ENCODE peak calls at places on chromosomes 7 and 10, in four cellular contexts. L is cardiac fibroblast, V is dorsolateral prefrontal cortex, Z is lung. W is an unnamed sample.
A peak's percentile ranks its signal among the peaks of the same experiment; 100 is the strongest.

GRCh38 chr7:85931919-85932318 is 711.8 kb upstream of the GRM3 start:
- DNase-seq in L (no peak), V (no peak), Z (no peak), W (no peak)

GRCh38 chr10:44389150-44389549 is 4.3 kb upstream of the CXCL12 start:
- DNase-seq in L (no peak), V (no peak), Z (no peak), W (no peak)

GRCh38 chr10:132289439-132289838 is 18.3 kb downstream of the STK32C start:
- DNase-seq in L (no peak), V (no peak), Z (no peak), W (no peak)

GRCh38 chr7:49763791-49764190 is 9.6 kb upstream of the VWC2 start:
- DNase-seq in L (no peak), V (no peak), Z (no peak), W (no peak)

GRCh38 chr10:28180654-28181053 is 122.2 kb downstream of the MPP7 start:
- DNase-seq in L (no peak), V (no peak), Z (no peak), W (no peak)

GRCh38 chr7:14900051-14900450 is 2.5 kb downstream of the DGKB start:
- DNase-seq in L (no peak), V (no peak), Z (no peak), W (peak; percentile 2)

GRCh38 chr7:1192171-1192676 is 32.2 kb upstream of the ZFAND2A start:
- DNase-seq in L (peak; percentile 87), V (no peak), Z (no peak), W (peak; percentile 70)

GRCh38 chr7:117564080-117564479 is 84.3 kb downstream of the CFTR start:
- DNase-seq in L (no peak), V (no peak), Z (no peak), W (no peak)

GRCh38 chr10:128470302-128470962 is 344.2 kb upstream of the MKI67 start:
- DNase-seq in L (no peak), V (no peak), Z (no peak), W (no peak)

GRCh38 chr7:100895701-100895955 is at the start of gene ACHE:
- DNase-seq in L (no peak), V (no peak), Z (no peak), W (no peak)

GRCh38 chr7:100895956-100896742 is 461 bp upstream of the ACHE start:
- DNase-seq in L (no peak), V (peak; percentile 80), Z (no peak), W (no peak)

GRCh38 chr7:100896743-100897051 is 1.0 kb upstream of the ACHE start:
- DNase-seq in L (no peak), V (no peak), Z (no peak), W (no peak)

GRCh38 chr7:100897772-100898454 is 2.2 kb upstream of the ACHE start:
- DNase-seq in L (no peak), V (no peak), Z (no peak), W (no peak)

GRCh38 chr7:100897111-100897608 is 1.5 kb upstream of the ACHE start:
- DNase-seq in L (no peak), V (peak; percentile 69), Z (no peak), W (no peak)
- H3K4me3 ChIP-seq in L (no peak overlapping the region), V (peak overlapping the region; percentile 50), Z (peak overlapping the region; percentile 25), W (no peak overlapping the region)

DNA sequence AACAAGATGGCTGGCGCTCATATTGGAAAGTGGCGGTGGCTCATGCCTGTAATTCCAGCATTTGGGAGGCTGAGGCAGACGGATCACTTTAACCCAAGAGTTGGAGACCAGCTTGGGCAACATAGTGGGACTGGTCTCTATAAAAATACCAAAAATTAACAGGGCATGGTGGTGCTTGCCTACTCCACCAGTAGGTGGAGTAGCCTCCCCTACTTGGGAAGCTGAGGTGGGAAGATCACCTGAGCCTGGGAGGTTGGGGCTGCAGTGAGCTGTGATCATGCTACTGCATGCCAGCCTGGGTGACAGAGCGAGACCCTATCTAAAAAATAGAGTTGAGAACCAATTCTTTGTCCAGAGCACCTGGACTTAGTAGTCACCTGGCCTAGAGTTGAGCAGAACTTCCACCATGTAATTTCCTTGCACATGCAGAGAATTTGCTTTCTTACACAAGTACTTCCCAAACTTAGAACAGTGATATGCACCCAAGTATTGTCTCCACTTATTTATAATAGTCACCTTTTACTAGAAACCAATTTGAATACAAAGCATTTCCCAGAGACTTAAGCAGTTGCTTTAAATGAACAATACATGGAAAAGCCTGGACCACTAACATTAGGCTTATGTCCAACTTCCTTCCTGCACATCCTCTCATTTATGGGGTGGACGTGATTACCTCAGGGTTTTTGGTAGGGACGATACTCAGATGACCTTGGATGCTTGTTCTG is 15.9 kb downstream of the LAMB4 start:
- DNase-seq in L (no peak), V (no peak), Z (no peak), W (no peak)
- TF ChIP-seq CTCF in L (peak; percentile 59), V (peak; percentile 21), Z (no peak), W (peak; percentile 27)

GRCh38 chr10:131134651-131135050 is 176.9 kb downstream of the TCERG1L start:
- DNase-seq in L (no peak), V (no peak), Z (no peak), W (no peak)

GRCh38 chr10:131135716-131136115 is 175.8 kb downstream of the TCERG1L start:
- DNase-seq in L (no peak), V (no peak), Z (no peak), W (no peak)

GRCh38 chr10:131131726-131132561 is 179.6 kb downstream of the TCERG1L start:
- DNase-seq in L (no peak), V (peak; percentile 18), Z (no peak), W (no peak)

GRCh38 chr10:131132681-131133080 is 178.8 kb downstream of the TCERG1L start:
- DNase-seq in L (no peak), V (no peak), Z (no peak), W (no peak)

GRCh38 chr10:131134001-131134576 is 177.4 kb downstream of the TCERG1L start:
- DNase-seq in L (no peak), V (no peak), Z (no peak), W (no peak)
- H3K4me3 ChIP-seq in L (no peak overlapping the region), V (no peak overlapping the region), Z (no peak overlapping the region), W (no peak overlapping the region)

DNA sequence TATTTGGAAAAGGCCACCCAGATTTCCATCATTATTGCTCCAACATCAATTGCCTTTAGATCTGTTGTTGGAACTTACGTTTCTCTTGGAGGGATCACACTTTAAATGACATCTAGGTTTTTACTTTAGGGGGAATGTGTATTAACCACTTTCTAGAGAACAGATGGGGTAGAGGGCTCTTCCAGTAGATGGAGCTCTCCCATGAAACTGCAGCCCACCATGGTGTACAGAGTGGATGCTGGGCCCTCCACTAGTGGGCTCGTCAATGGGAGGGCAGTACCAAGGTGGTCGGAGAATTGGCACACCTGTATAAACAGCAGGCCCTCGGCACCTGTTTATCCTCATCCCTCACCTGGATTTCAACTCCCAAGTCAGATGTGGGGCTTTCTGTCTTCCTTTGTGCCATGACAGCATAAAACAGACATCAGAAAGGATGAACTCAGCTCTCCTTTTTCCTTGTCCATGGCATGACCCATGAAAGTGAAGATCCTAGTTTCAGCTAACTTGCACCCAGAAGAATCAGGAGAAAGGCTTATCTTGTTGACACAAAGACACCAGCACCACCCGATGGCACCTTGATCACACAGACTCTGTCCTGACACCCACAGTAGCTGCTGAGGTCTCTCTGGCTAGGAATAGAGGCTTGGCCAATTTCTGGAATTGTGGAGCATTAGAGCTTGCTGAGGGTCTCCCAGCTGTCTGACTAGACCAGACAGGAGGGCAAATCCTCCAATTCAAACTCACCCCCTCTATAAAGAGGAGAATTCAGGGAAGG is 150.5 kb downstream of the CYP26A1 start:
- DNase-seq in L (no peak), V (no peak), Z (no peak), W (no peak)
- TF ChIP-seq CTCF in L (no peak), V (no peak), Z (no peak), W (peak; percentile 17)

GRCh38 chr7:92717601-92717981 is 118.8 kb downstream of the CDK6 start:
- DNase-seq in L (no peak), V (no peak), Z (no peak), W (no peak)
- H3K4me3 ChIP-seq in L (no peak overlapping the region), V (peak overlapping the region; percentile 58), Z (peak overlapping the region; percentile 44), W (peak overlapping the region; percentile 55)

DNA sequence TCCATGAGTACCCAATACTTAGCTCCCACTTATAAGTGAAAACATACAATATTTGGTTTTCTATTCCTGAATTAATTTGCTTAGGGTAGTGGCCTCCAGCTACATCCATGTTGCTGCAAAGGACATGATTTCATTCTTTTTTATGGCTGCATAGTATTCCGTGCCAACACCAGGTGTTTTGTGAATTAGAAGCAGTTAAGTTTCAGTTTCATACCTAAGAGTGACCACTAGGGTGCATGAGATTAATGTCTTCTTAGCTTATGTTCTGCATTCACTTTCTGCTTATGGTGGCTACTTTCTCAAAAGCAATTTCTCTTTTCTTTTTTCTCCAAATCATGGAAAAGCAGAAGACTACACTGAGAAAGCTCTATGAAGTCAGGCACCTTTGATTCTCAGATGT is 65.1 kb upstream of the VSTM2A start:
- DNase-seq in L (no peak), V (no peak), Z (no peak), W (no peak)
- TF ChIP-seq CTCF in L (no peak), V (no peak), Z (no peak), W (no peak)

DNA sequence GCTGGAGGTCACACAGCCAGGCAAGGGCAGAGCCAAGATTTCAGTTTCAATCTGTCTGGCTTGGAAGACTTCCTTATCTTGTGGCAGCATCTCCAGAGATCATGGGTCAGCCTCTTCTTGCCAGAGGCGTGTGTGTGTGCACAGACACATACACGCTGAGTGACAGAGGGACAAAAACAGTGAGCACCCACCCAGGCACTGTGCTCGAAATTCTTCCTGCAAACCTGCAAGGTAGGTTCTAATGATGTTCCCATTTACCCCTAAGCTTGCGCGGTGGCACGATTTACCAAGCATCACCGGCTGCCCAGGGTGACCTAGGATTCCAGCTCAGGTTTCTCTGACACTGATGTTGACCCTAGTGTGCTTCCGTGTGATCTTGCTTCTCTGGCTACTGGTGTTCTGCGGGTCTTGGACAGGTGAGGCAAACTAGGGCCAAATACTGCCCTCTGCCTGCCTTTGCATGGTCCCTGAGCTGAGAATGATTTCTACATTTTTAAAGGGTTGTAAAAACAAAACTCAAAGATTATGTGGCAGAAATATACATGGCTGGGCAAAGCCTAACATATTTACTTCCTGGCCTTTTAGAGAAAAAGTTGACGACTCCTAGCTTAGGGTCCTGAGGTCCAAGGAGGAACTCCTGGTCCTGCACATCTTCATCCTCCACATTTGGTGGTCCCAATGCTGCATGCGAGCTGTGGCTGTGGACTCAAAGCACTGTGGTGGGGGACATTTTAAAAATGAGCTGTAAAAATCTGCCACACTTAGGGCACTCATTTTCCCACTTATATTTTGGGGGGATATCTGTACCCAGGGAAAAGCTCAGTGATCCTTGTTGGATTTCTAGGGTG is 268.5 kb downstream of the RPS24 start:
- DNase-seq in L (no peak), V (no peak), Z (no peak), W (no peak)
- H3K4me3 ChIP-seq in L (no peak overlapping the region), V (peak overlapping the region; percentile 50), Z (no peak overlapping the region), W (peak overlapping the region; percentile 78)

GRCh38 chr10:95242581-95243317 is 48.1 kb downstream of the PDLIM1 start:
- DNase-seq in L (peak; percentile 72), V (peak; percentile 25), Z (no peak), W (peak; percentile 68)
- TF ChIP-seq CTCF in L (peak; percentile 73), V (peak; percentile 59), Z (no peak), W (peak; percentile 87)

W was measured in AG10803.